ENCODE peak calls at places on chromosomes 2 and 18, in eight cellular contexts. Q is tibial nerve; T is stimulated activated CD8-positive, alpha-beta memory T cell treated with anti-CD3 and anti-CD28 coated beads, Interleukin-4, amount 100 ng/mL, for 1 hour; X is stimulated activated CD4-positive, alpha-beta T cell treated with anti-CD3 and anti-CD28 coated beads, Interleukin-15, amount 100 ng/mL, for 1 hour; F is DMS53; U is heart right ventricle; D is neural crest cell; R is HFFc6. S is an unnamed sample.

GRCh38 chr18:5983479-5983878 is 88.2 kb upstream of the TMEM200C start:
- DNase-seq in Q (no peak), T (no peak), X (no peak), F (no peak), U (no peak), D (no peak), R (no peak), S (no peak)

GRCh38 chr2:146927080-146927714 is 917.6 kb upstream of the ACVR2A start:
- DNase-seq in Q (no peak), T (no peak), X (no peak), F (peak; percentile 21), U (no peak), D (peak; percentile 53), R (no peak), S (no peak)

GRCh38 chr2:68714866-68715265 is 19.7 kb upstream of the ARHGAP25 start:
- DNase-seq in Q (no peak), T (no peak), X (no peak), F (peak; percentile 8), U (peak; percentile 31), D (no peak), R (no peak), S (peak; percentile 62)

GRCh38 chr18:57951999-57952774 is 91.8 kb upstream of the NEDD4L start:
- DNase-seq in Q (no peak), T (no peak), X (no peak), F (peak; percentile 23), U (no peak), D (no peak), R (no peak), S (no peak)

GRCh38 chr2:95323347-95324155 is 26.4 kb downstream of the KCNIP3 start:
- DNase-seq in Q (no peak), T (no peak), X (no peak), F (peak; percentile 82), U (peak; percentile 1), D (no peak), R (no peak), S (no peak)

GRCh38 chr18:62989195-62989594 is 273.9 kb downstream of the PHLPP1 start:
- DNase-seq in Q (no peak), T (no peak), X (no peak), F (no peak), U (no peak), D (no peak), R (no peak), S (no peak)

GRCh38 chr2:29528891-29529520 is 392.4 kb downstream of the ALK start:
- DNase-seq in Q (no peak), T (no peak), X (no peak), F (peak; percentile 2), U (peak; percentile 38), D (no peak), R (peak; percentile 81), S (no peak)

GRCh38 chr18:50218432-50219197 is 23.7 kb upstream of the MYO5B start:
- DNase-seq in Q (no peak), T (no peak), X (no peak), F (peak; percentile 77), U (no peak), D (no peak), R (no peak), S (no peak)

GRCh38 chr2:200278694-200279316 is 27.7 kb upstream of the SPATS2L start:
- DNase-seq in Q (no peak), T (no peak), X (no peak), F (no peak), U (no peak), D (no peak), R (no peak), S (no peak)

GRCh38 chr18:68428026-68428425 is 286.9 kb downstream of the TMX3 start:
- DNase-seq in Q (no peak), T (no peak), X (no peak), F (peak; percentile 97), U (no peak), D (no peak), R (peak; percentile 80), S (no peak)

GRCh38 chr2:175251425-175252041 is 70.0 kb upstream of the ATP5MC3 start:
- DNase-seq in Q (no peak), T (no peak), X (no peak), F (peak; percentile 76), U (no peak), D (peak; percentile 22), R (peak; percentile 29), S (no peak)

GRCh38 chr2:85222792-85223191 is 89.6 kb downstream of the TCF7L1 start:
- DNase-seq in Q (no peak), T (no peak), X (no peak), F (no peak), U (no peak), D (no peak), R (no peak), S (no peak)

GRCh38 chr2:39851251-39851650 is 72.2 kb upstream of the THUMPD2 start:
- DNase-seq in Q (no peak), T (no peak), X (no peak), F (no peak), U (no peak), D (no peak), R (no peak), S (no peak)

GRCh38 chr2:164896634-164897033 is 55.0 kb upstream of the COBLL1 start:
- DNase-seq in Q (no peak), T (no peak), X (no peak), F (peak; percentile 92), U (no peak), D (no peak), R (peak; percentile 49), S (no peak)

GRCh38 chr2:203019142-203019541 is 4.5 kb downstream of the NBEAL1 start:
- DNase-seq in Q (no peak), T (no peak), X (no peak), F (no peak), U (no peak), D (no peak), R (no peak), S (no peak)

GRCh38 chr2:152415231-152415642 is 80.3 kb downstream of the FMNL2 start:
- DNase-seq in Q (no peak), T (no peak), X (no peak), F (peak; percentile 63), U (no peak), D (no peak), R (no peak), S (no peak)

GRCh38 chr18:2906522-2907458 is 60.0 kb downstream of the EMILIN2 start:
- DNase-seq in Q (peak; percentile 12), T (no peak), X (peak; percentile 13), F (peak; percentile 81), U (peak; percentile 47), D (peak; percentile 23), R (no peak), S (no peak)

GRCh38 chr2:106843001-106843909 is 42.7 kb downstream of the ST6GAL2 start:
- DNase-seq in Q (no peak), T (no peak), X (no peak), F (no peak), U (no peak), D (no peak), R (no peak), S (no peak)

GRCh38 chr2:177554365-177554764 is 161.8 kb downstream of the AGPS start:
- DNase-seq in Q (no peak), T (no peak), X (no peak), F (no peak), U (no peak), D (no peak), R (peak; percentile 7), S (no peak)

GRCh38 chr2:124815386-124815785 is 790.3 kb downstream of the CNTNAP5 start:
- DNase-seq in Q (no peak), T (no peak), X (no peak), F (no peak), U (no peak), D (no peak), R (no peak), S (no peak)

GRCh38 chr18:80088823-80089222 is 20.2 kb upstream of the ADNP2 start:
- DNase-seq in Q (no peak), T (no peak), X (no peak), F (peak; percentile 42), U (no peak), D (no peak), R (no peak), S (no peak)

GRCh38 chr2:172092716-172093415 is 7.6 kb downstream of the DLX1 start:
- DNase-seq in Q (no peak), T (no peak), X (no peak), F (peak; percentile 29), U (no peak), D (peak; percentile 14), R (no peak), S (no peak)

GRCh38 chr2:151291224-151291623 is 1.8 kb upstream of the NMI start:
- DNase-seq in Q (no peak), T (no peak), X (no peak), F (no peak), U (no peak), D (no peak), R (no peak), S (no peak)

GRCh38 chr2:224101820-224102630 is 62.9 kb upstream of the SERPINE2 start:
- DNase-seq in Q (no peak), T (no peak), X (no peak), F (no peak), U (no peak), D (no peak), R (peak; percentile 96), S (no peak)

GRCh38 chr2:112683550-112684414 is 37.0 kb upstream of the NT5DC4 start:
- DNase-seq in Q (no peak), T (no peak), X (no peak), F (no peak), U (no peak), D (no peak), R (no peak), S (no peak)

GRCh38 chr2:230956827-230957755 is 32.0 kb upstream of the GPR55 start:
- DNase-seq in Q (no peak), T (no peak), X (no peak), F (peak; percentile 54), U (peak; percentile 39), D (peak; percentile 25), R (peak; percentile 13), S (no peak)

GRCh38 chr2:66700181-66700686 is 265.3 kb downstream of the MEIS1 start:
- DNase-seq in Q (no peak), T (no peak), X (no peak), F (peak; percentile 6), U (no peak), D (peak; percentile 5), R (no peak), S (no peak)

GRCh38 chr18:70417847-70418246 is 129.0 kb downstream of the SOCS6 start:
- DNase-seq in Q (no peak), T (no peak), X (no peak), F (peak; percentile 70), U (no peak), D (no peak), R (no peak), S (no peak)

GRCh38 chr2:230981704-230982103 is 14.2 kb upstream of the SPATA3 start:
- DNase-seq in Q (no peak), T (no peak), X (no peak), F (no peak), U (no peak), D (no peak), R (no peak), S (no peak)

GRCh38 chr2:67309281-67309680 is 87.9 kb upstream of the ETAA1 start:
- DNase-seq in Q (no peak), T (no peak), X (no peak), F (peak; percentile 85), U (no peak), D (no peak), R (peak; percentile 32), S (no peak)

GRCh38 chr18:74916773-74917393 is 292.1 kb downstream of the PTGR3 start:
- DNase-seq in Q (no peak), T (no peak), X (no peak), F (no peak), U (no peak), D (no peak), R (no peak), S (no peak)

GRCh38 chr2:47218899-47219525 is 63.9 kb upstream of the STPG4 start:
- DNase-seq in Q (no peak), T (no peak), X (no peak), F (no peak), U (no peak), D (no peak), R (no peak), S (no peak)

GRCh38 chr2:173680574-173680973 is 284.6 kb downstream of the SP3 start:
- DNase-seq in Q (no peak), T (no peak), X (no peak), F (no peak), U (no peak), D (no peak), R (no peak), S (no peak)

GRCh38 chr2:127348421-127349000 is 39.3 kb downstream of the MAP3K2 start:
- DNase-seq in Q (no peak), T (no peak), X (no peak), F (no peak), U (no peak), D (no peak), R (no peak), S (no peak)

S was measured in ascending aorta.